ENCODE peak calls at places on chromosomes 5 and 9, in nine cellular contexts. One of them, this sample, is unnamed. For H3K4me1, the result is how much of the 10 kb centered on the place peaks cover.

GRCh38 chr9:2228641-2229040 is 213.5 kb downstream of the SMARCA2 start:
- DNase-seq in right cardiac atrium: no peak
- DNase-seq in esophagus squamous epithelium: no peak
- DNase-seq in lung: no peak
- DNase-seq in GM23338: no peak
- DNase-seq in iPS DF 6.9: no peak
- DNase-seq in H9: no peak
- DNase-seq in mesendoderm: no peak
- DNase-seq in PC-9: no peak
- DNase-seq in this sample: no peak

GRCh38 chr5:54320256-54320655 is 9.9 kb upstream of the ARL15 start:
- DNase-seq in right cardiac atrium: no peak
- DNase-seq in esophagus squamous epithelium: no peak
- DNase-seq in lung: no peak
- DNase-seq in GM23338: no peak
- DNase-seq in iPS DF 6.9: no peak
- DNase-seq in H9: no peak
- DNase-seq in mesendoderm: no peak
- DNase-seq in PC-9: no peak
- DNase-seq in this sample: no peak

GRCh38 chr9:69949396-69949795 is 94.3 kb upstream of the MAMDC2 start:
- DNase-seq in right cardiac atrium: no peak
- DNase-seq in esophagus squamous epithelium: no peak
- DNase-seq in lung: no peak
- DNase-seq in GM23338: no peak
- DNase-seq in iPS DF 6.9: no peak
- DNase-seq in H9: no peak
- DNase-seq in mesendoderm: no peak
- DNase-seq in PC-9: no peak
- DNase-seq in this sample: no peak

GRCh38 chr5:123819818-123820217 is 307.8 kb downstream of the CSNK1G3 start:
- DNase-seq in right cardiac atrium: no peak
- DNase-seq in esophagus squamous epithelium: no peak
- DNase-seq in lung: no peak
- DNase-seq in GM23338: no peak
- DNase-seq in iPS DF 6.9: no peak
- DNase-seq in H9: no peak
- DNase-seq in mesendoderm: no peak
- DNase-seq in PC-9: no peak
- DNase-seq in this sample: no peak

GRCh38 chr5:102796014-102796413 is 40.9 kb downstream of the PAM start:
- DNase-seq in right cardiac atrium: no peak
- DNase-seq in esophagus squamous epithelium: no peak
- DNase-seq in lung: no peak
- DNase-seq in GM23338: no peak
- DNase-seq in iPS DF 6.9: no peak
- DNase-seq in H9: no peak
- DNase-seq in mesendoderm: no peak
- DNase-seq in PC-9: no peak
- DNase-seq in this sample: no peak

GRCh38 chr5:102754499-102755424 is at the start of gene PAM:
- DNase-seq in right cardiac atrium: peak
- DNase-seq in esophagus squamous epithelium: peak
- DNase-seq in lung: peak
- DNase-seq in GM23338: peak
- DNase-seq in iPS DF 6.9: no peak
- DNase-seq in H9: peak
- DNase-seq in mesendoderm: peak
- DNase-seq in PC-9: peak
- DNase-seq in this sample: peak

GRCh38 chr5:138468966-138469539 is 3.8 kb downstream of the EGR1 start:
- DNase-seq in right cardiac atrium: no peak
- DNase-seq in esophagus squamous epithelium: no peak
- DNase-seq in lung: no peak
- DNase-seq in GM23338: no peak
- DNase-seq in iPS DF 6.9: no peak
- DNase-seq in H9: no peak
- DNase-seq in mesendoderm: peak
- DNase-seq in PC-9: no peak
- DNase-seq in this sample: no peak

GRCh38 chr9:77841739-77842386 is 189.7 kb downstream of the GNAQ start:
- DNase-seq in right cardiac atrium: no peak
- DNase-seq in esophagus squamous epithelium: no peak
- DNase-seq in lung: no peak
- DNase-seq in GM23338: no peak
- DNase-seq in iPS DF 6.9: no peak
- DNase-seq in H9: no peak
- DNase-seq in mesendoderm: no peak
- DNase-seq in PC-9: no peak
- DNase-seq in this sample: no peak

GRCh38 chr5:108461628-108462367 is 79.9 kb upstream of the FBXL17 start:
- DNase-seq in right cardiac atrium: no peak
- DNase-seq in esophagus squamous epithelium: no peak
- DNase-seq in lung: no peak
- DNase-seq in GM23338: no peak
- DNase-seq in iPS DF 6.9: no peak
- DNase-seq in H9: no peak
- DNase-seq in mesendoderm: no peak
- DNase-seq in PC-9: no peak
- DNase-seq in this sample: no peak

GRCh38 chr5:159762921-159763320 is 153.4 kb upstream of the ADRA1B start:
- DNase-seq in right cardiac atrium: no peak
- DNase-seq in esophagus squamous epithelium: no peak
- DNase-seq in lung: no peak
- DNase-seq in GM23338: no peak
- DNase-seq in iPS DF 6.9: no peak
- DNase-seq in H9: no peak
- DNase-seq in mesendoderm: no peak
- DNase-seq in PC-9: no peak
- DNase-seq in this sample: no peak

GRCh38 chr5:163104496-163104895 is 332.9 kb upstream of the CCNG1 start:
- DNase-seq in right cardiac atrium: no peak
- DNase-seq in esophagus squamous epithelium: no peak
- DNase-seq in lung: no peak
- DNase-seq in GM23338: peak
- DNase-seq in iPS DF 6.9: peak
- DNase-seq in H9: peak
- DNase-seq in mesendoderm: peak
- DNase-seq in PC-9: no peak
- DNase-seq in this sample: no peak

GRCh38 chr5:89342106-89342876 is 459.3 kb upstream of the MEF2C start:
- DNase-seq in right cardiac atrium: no peak
- DNase-seq in esophagus squamous epithelium: no peak
- DNase-seq in lung: no peak
- DNase-seq in GM23338: no peak
- DNase-seq in iPS DF 6.9: no peak
- DNase-seq in H9: no peak
- DNase-seq in mesendoderm: no peak
- DNase-seq in PC-9: no peak
- DNase-seq in this sample: no peak

GRCh38 chr5:133287500-133287899 is 235.7 kb downstream of the HSPA4 start:
- DNase-seq in right cardiac atrium: no peak
- DNase-seq in esophagus squamous epithelium: no peak
- DNase-seq in lung: no peak
- DNase-seq in GM23338: peak
- DNase-seq in iPS DF 6.9: no peak
- DNase-seq in H9: peak
- DNase-seq in mesendoderm: peak
- DNase-seq in PC-9: no peak
- DNase-seq in this sample: no peak

GRCh38 chr5:43561346-43561745 is 4.5 kb upstream of the PAIP1 start:
- DNase-seq in right cardiac atrium: no peak
- DNase-seq in esophagus squamous epithelium: no peak
- DNase-seq in lung: no peak
- DNase-seq in GM23338: no peak
- DNase-seq in iPS DF 6.9: no peak
- DNase-seq in H9: no peak
- DNase-seq in mesendoderm: no peak
- DNase-seq in PC-9: no peak
- DNase-seq in this sample: no peak

GRCh38 chr5:36442796-36443195 is 141.1 kb upstream of the RANBP3L start:
- DNase-seq in right cardiac atrium: no peak
- DNase-seq in esophagus squamous epithelium: no peak
- DNase-seq in lung: no peak
- DNase-seq in GM23338: no peak
- DNase-seq in iPS DF 6.9: no peak
- DNase-seq in H9: no peak
- DNase-seq in mesendoderm: no peak
- DNase-seq in PC-9: no peak
- DNase-seq in this sample: no peak

GRCh38 chr5:172451771-172452197 is 2.5 kb downstream of the SH3PXD2B start:
- DNase-seq in right cardiac atrium: no peak
- DNase-seq in esophagus squamous epithelium: no peak
- DNase-seq in lung: no peak
- DNase-seq in GM23338: peak
- DNase-seq in iPS DF 6.9: no peak
- DNase-seq in H9: peak
- DNase-seq in mesendoderm: peak
- DNase-seq in PC-9: no peak
- DNase-seq in this sample: no peak

GRCh38 chr5:56516936-56517521 is 283.9 kb upstream of the ANKRD55 start:
- DNase-seq in right cardiac atrium: peak
- DNase-seq in esophagus squamous epithelium: no peak
- DNase-seq in lung: no peak
- DNase-seq in GM23338: no peak
- DNase-seq in iPS DF 6.9: no peak
- DNase-seq in H9: no peak
- DNase-seq in mesendoderm: no peak
- DNase-seq in PC-9: peak
- DNase-seq in this sample: no peak

GRCh38 chr9:111287127-111287526 is 42.9 kb downstream of the OR2K2 start:
- DNase-seq in right cardiac atrium: no peak
- DNase-seq in esophagus squamous epithelium: no peak
- DNase-seq in lung: no peak
- DNase-seq in GM23338: peak
- DNase-seq in iPS DF 6.9: no peak
- DNase-seq in H9: no peak
- DNase-seq in mesendoderm: peak
- DNase-seq in PC-9: peak
- DNase-seq in this sample: no peak

GRCh38 chr5:96562614-96563013 is 99.6 kb upstream of the CAST start:
- DNase-seq in right cardiac atrium: no peak
- DNase-seq in esophagus squamous epithelium: no peak
- DNase-seq in lung: no peak
- DNase-seq in GM23338: no peak
- DNase-seq in iPS DF 6.9: no peak
- DNase-seq in H9: no peak
- DNase-seq in mesendoderm: no peak
- DNase-seq in PC-9: no peak
- DNase-seq in this sample: no peak

GRCh38 chr5:83256091-83256775 is 178.9 kb downstream of the XRCC4 start:
- DNase-seq in right cardiac atrium: no peak
- DNase-seq in esophagus squamous epithelium: no peak
- DNase-seq in lung: no peak
- DNase-seq in GM23338: no peak
- DNase-seq in iPS DF 6.9: no peak
- DNase-seq in H9: no peak
- DNase-seq in mesendoderm: no peak
- DNase-seq in PC-9: no peak
- DNase-seq in this sample: no peak

GRCh38 chr5:151742870-151743294 is 15.5 kb downstream of the ATOX1 start:
- DNase-seq in right cardiac atrium: peak
- DNase-seq in esophagus squamous epithelium: no peak
- DNase-seq in lung: no peak
- DNase-seq in GM23338: peak
- DNase-seq in iPS DF 6.9: no peak
- DNase-seq in H9: peak
- DNase-seq in mesendoderm: peak
- DNase-seq in PC-9: no peak
- DNase-seq in this sample: peak

GRCh38 chr9:135586601-135587109 is 25.1 kb downstream of the PAEP start:
- DNase-seq in right cardiac atrium: no peak
- DNase-seq in esophagus squamous epithelium: no peak
- DNase-seq in lung: no peak
- DNase-seq in GM23338: no peak
- DNase-seq in iPS DF 6.9: no peak
- DNase-seq in H9: no peak
- DNase-seq in mesendoderm: no peak
- DNase-seq in PC-9: no peak
- DNase-seq in this sample: no peak

GRCh38 chr5:173670130-173670591 is 53.7 kb upstream of the BOD1 start:
- DNase-seq in right cardiac atrium: no peak
- DNase-seq in esophagus squamous epithelium: no peak
- DNase-seq in lung: no peak
- DNase-seq in GM23338: peak
- DNase-seq in iPS DF 6.9: peak
- DNase-seq in H9: peak
- DNase-seq in mesendoderm: no peak
- DNase-seq in PC-9: no peak
- DNase-seq in this sample: no peak
- H3K27ac ChIP-seq in right cardiac atrium: no peak
- H3K27ac ChIP-seq in esophagus squamous epithelium: no peak
- H3K27ac ChIP-seq in lung: no peak
- H3K27ac ChIP-seq in GM23338: peak
- H3K27ac ChIP-seq in iPS DF 6.9: no peak
- H3K27ac ChIP-seq in H9: peak
- H3K27ac ChIP-seq in mesendoderm: no peak
- H3K27ac ChIP-seq in PC-9: no peak
- H3K27ac ChIP-seq in this sample: peak

DNA sequence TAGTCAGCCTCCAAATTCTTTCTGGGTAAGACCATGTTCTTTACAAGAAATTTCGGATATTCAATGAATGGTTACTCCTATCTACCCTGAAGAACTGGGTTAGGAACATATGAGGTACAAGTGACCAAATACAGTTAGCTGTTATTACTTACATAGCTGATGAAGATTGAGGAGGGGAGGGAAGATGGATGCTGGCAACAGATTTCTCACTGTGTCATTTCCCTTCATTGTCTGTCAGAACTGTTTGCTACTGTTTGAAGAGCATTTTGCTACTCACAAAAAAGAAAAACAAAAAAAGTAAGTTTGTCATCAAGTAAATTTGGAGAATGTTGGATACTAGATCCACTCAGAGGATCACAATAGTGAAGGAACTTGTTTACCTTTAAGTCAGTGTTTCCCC is 53.7 kb downstream of the ENC1 start:
- DNase-seq in right cardiac atrium: no peak
- DNase-seq in esophagus squamous epithelium: no peak
- DNase-seq in lung: no peak
- DNase-seq in GM23338: no peak
- DNase-seq in iPS DF 6.9: no peak
- DNase-seq in H9: no peak
- DNase-seq in mesendoderm: no peak
- DNase-seq in PC-9: no peak
- DNase-seq in this sample: no peak
- H3K4me1 ChIP-seq in right cardiac atrium: under half
- H3K4me1 ChIP-seq in esophagus squamous epithelium: under half
- H3K4me1 ChIP-seq in lung: under half
- H3K4me1 ChIP-seq in GM23338: under half
- H3K4me1 ChIP-seq in iPS DF 6.9: under half
- H3K4me1 ChIP-seq in H9: under half
- H3K4me1 ChIP-seq in mesendoderm: under half
- H3K4me1 ChIP-seq in PC-9: under half
- H3K4me1 ChIP-seq in this sample: under half

GRCh38 chr5:136054133-136054996 is 25.6 kb downstream of the TGFBI start:
- DNase-seq in right cardiac atrium: no peak
- DNase-seq in esophagus squamous epithelium: no peak
- DNase-seq in lung: no peak
- DNase-seq in GM23338: no peak
- DNase-seq in iPS DF 6.9: no peak
- DNase-seq in H9: no peak
- DNase-seq in mesendoderm: no peak
- DNase-seq in PC-9: no peak
- DNase-seq in this sample: no peak
- H3K27ac ChIP-seq in right cardiac atrium: peak
- H3K27ac ChIP-seq in esophagus squamous epithelium: peak
- H3K27ac ChIP-seq in lung: peak
- H3K27ac ChIP-seq in GM23338: no peak
- H3K27ac ChIP-seq in iPS DF 6.9: no peak
- H3K27ac ChIP-seq in H9: no peak
- H3K27ac ChIP-seq in mesendoderm: no peak
- H3K27ac ChIP-seq in PC-9: peak
- H3K27ac ChIP-seq in this sample: peak

GRCh38 chr9:76023715-76024195 is 133.3 kb downstream of the PCSK5 start:
- DNase-seq in right cardiac atrium: no peak
- DNase-seq in esophagus squamous epithelium: no peak
- DNase-seq in lung: no peak
- DNase-seq in GM23338: peak
- DNase-seq in iPS DF 6.9: no peak
- DNase-seq in H9: no peak
- DNase-seq in mesendoderm: peak
- DNase-seq in PC-9: no peak
- DNase-seq in this sample: no peak
- H3K4me1 ChIP-seq in right cardiac atrium: under half
- H3K4me1 ChIP-seq in esophagus squamous epithelium: under half
- H3K4me1 ChIP-seq in lung: under half
- H3K4me1 ChIP-seq in GM23338: under half
- H3K4me1 ChIP-seq in iPS DF 6.9: under half
- H3K4me1 ChIP-seq in H9: under half
- H3K4me1 ChIP-seq in mesendoderm: under half
- H3K4me1 ChIP-seq in PC-9: under half
- H3K4me1 ChIP-seq in this sample: under half